ENCODE peak calls at places on chromosomes 7 and 10, in eight cellular contexts. J is prostate gland, L is suprapubic skin, F is upper lobe of left lung, I is HepG2, W is A549, A is esophagus squamous epithelium, R is transverse colon. U is an unnamed sample.

GRCh38 chr10:44662002-44662401 is 249.1 kb upstream of the TMEM72 start:
- DNase-seq in R (no peak), L (no peak), A (no peak), W (no peak), F (no peak), J (no peak), I (no peak), U (no peak)

GRCh38 chr7:107958764-107959526 is 44.0 kb downstream of the LAMB1 start:
- DNase-seq in I (no peak), W (no peak), R (no peak), L (no peak), J (no peak), A (no peak), F (no peak), U (no peak)

GRCh38 chr10:53403688-53404087 is 631.1 kb upstream of the MBL2 start:
- DNase-seq in I (no peak), F (peak; percentile 30), L (no peak), R (peak; percentile 14), A (no peak), J (peak; percentile 7), W (no peak), U (peak; percentile 54)

GRCh38 chr7:99499356-99499712 is 747 bp downstream of the ZNF394 start:
- DNase-seq in R (no peak), F (no peak), W (peak; percentile 30), I (no peak), J (no peak), L (no peak), A (no peak), U (no peak)

GRCh38 chr10:11215468-11215867 is 197.8 kb downstream of the CELF2 start:
- DNase-seq in L (no peak), W (no peak), J (no peak), F (no peak), A (no peak), I (no peak), R (no peak), U (no peak)

GRCh38 chr7:55127622-55128081 is 108.8 kb downstream of the EGFR start:
- DNase-seq in J (no peak), A (no peak), I (no peak), F (peak; percentile 79), R (peak; percentile 60), L (no peak), W (no peak), U (no peak)

GRCh38 chr10:33126742-33127141 is 168.7 kb upstream of the ITGB1 start:
- DNase-seq in J (no peak), L (no peak), W (no peak), F (no peak), A (no peak), I (no peak), R (no peak), U (no peak)

GRCh38 chr10:5645944-5646617 is 20.3 kb downstream of the ASB13 start:
- DNase-seq in L (no peak), R (no peak), A (no peak), J (no peak), I (no peak), F (no peak), W (no peak), U (no peak)

GRCh38 chr7:102942181-102942882 is 29.5 kb downstream of the LRRC17 start:
- DNase-seq in L (no peak), I (no peak), A (no peak), W (no peak), R (no peak), J (no peak), F (no peak), U (no peak)

GRCh38 chr10:7412482-7413251 is 1.8 kb upstream of the SFMBT2 start:
- DNase-seq in R (peak; percentile 38), W (no peak), A (no peak), J (peak; percentile 56), L (no peak), F (peak; percentile 46), I (no peak), U (peak; percentile 62)

GRCh38 chr10:75043256-75044121 is 68.0 kb upstream of the SAMD8 start:
- DNase-seq in L (no peak), J (no peak), I (no peak), A (no peak), W (no peak), F (no peak), R (no peak), U (peak; percentile 54)

GRCh38 chr10:110399163-110400094 is 94.7 kb upstream of the SMNDC1 start:
- DNase-seq in R (no peak), W (peak; percentile 90), I (peak; percentile 79), J (no peak), A (no peak), F (no peak), L (no peak), U (peak; percentile 58)

GRCh38 chr10:86793696-86794095 is 37.3 kb downstream of the BMPR1A start:
- DNase-seq in F (no peak), W (no peak), A (no peak), I (no peak), L (no peak), J (no peak), R (peak; percentile 52), U (peak; percentile 57)

GRCh38 chr7:30136339-30136738 is 1.6 kb downstream of the MTURN start:
- DNase-seq in L (no peak), W (no peak), F (no peak), A (no peak), J (no peak), I (no peak), R (no peak), U (no peak)

GRCh38 chr7:154953006-154953684 is 49.8 kb downstream of the PAXIP1 start:
- DNase-seq in F (peak; percentile 55), W (peak; percentile 27), A (no peak), L (no peak), I (peak; percentile 38), J (no peak), R (peak; percentile 70), U (peak; percentile 78)

GRCh38 chr10:80133221-80133620 is 691 bp downstream of the PLAC9 start:
- DNase-seq in L (peak; percentile 85), R (no peak), F (no peak), J (no peak), I (no peak), A (no peak), W (no peak), U (no peak)
- H3K27ac ChIP-seq in L (peak overlapping the region; percentile 85), R (peak overlapping the region; percentile 56), F (peak overlapping the region; percentile 70), J (peak overlapping the region; percentile 30), I (no peak overlapping the region), A (peak overlapping the region; percentile 65), W (no peak overlapping the region), U (no peak overlapping the region)

DNA sequence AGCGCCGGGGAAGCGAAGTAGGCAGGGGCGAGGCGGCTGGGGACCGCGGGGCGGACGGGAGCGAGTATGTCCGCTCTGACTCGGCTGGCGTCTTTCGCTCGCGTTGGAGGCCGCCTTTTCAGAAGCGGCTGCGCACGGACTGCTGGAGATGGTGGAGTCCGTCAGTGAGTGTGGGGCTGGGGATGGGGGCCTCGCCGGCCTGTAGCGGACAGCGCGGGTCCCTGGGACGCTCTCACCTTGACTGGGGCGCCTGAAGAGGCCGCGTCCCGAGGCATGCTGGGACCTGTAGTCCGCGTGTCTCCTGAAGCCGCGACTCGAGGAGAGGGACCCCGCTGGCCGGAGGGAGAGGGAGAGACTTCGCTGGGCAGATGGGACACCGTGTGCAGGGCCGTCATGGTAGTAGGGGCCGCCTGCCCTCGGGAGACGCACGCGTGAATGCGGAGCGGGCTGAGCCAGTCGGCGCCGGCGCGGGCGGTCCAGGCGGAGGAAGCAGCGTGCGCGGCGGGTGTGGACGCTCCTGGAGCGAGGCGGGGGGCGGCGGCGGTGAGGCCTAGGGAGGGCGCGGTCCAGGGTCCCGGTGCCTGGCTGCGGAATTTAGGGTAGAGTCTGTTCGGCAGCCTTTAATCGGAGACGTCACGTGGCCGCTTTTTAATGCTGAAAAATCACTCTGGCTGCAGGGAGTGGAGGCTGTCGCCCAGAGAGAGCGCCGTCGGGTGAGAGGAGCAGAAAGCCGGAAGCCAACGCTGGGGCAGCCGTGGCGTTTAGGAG is at the start of gene NDUFB2:
- DNase-seq in I (peak; percentile 67), A (peak; percentile 50), W (peak; percentile 84), F (peak; percentile 86), L (peak; percentile 89), R (peak; percentile 81), J (peak; percentile 75), U (peak; percentile 97)
- TF ChIP-seq POLR2A in I (peak; percentile 86), A (no peak), W (peak; percentile 81), F (peak; percentile 93), L (peak; percentile 70), R (peak; percentile 93), J (peak; percentile 83), U (peak; percentile 89)

DNA sequence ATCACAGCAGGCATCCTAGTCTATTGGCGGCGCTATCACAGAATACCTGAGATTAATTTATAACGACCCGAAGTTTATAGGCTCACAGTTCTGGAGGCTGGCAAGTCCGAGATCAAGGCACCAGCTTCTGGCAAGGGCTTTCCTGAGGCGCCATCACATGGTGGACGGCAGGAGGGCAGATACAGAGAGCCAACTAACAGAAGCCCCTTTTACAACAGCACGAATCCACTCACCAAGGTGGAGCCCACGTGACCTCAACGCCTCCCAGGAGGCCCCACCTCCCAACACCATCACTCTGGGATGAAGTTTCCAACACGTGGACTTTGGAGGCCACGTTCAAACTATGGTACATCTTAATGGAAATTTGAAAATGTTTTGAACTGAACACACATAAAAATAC is 255.3 kb downstream of the ELFN1 start:
- DNase-seq in L (no peak), J (no peak), W (no peak), F (no peak), I (peak; percentile 9), A (no peak), R (no peak), U (no peak)
- H3K27ac ChIP-seq in L (no peak overlapping the region), J (no peak overlapping the region), W (no peak overlapping the region), F (no peak overlapping the region), I (no peak overlapping the region), A (no peak overlapping the region), R (no peak overlapping the region), U (no peak overlapping the region)

GRCh38 chr7:139583826-139584553 is 60.5 kb downstream of the CLEC2L start:
- DNase-seq in W (no peak), R (no peak), J (no peak), I (no peak), A (no peak), L (no peak), F (no peak), U (no peak)
- TF ChIP-seq POLR2A in W (no peak), R (no peak), J (no peak), I (no peak), A (no peak), L (no peak), F (no peak), U (no peak)

GRCh38 chr10:9853405-9854010 is 1164.2 kb upstream of the CELF2 start:
- DNase-seq in F (no peak), I (no peak), R (no peak), J (no peak), L (no peak), A (no peak), W (no peak), U (no peak)

GRCh38 chr10:9848981-9849380 is 1168.7 kb upstream of the CELF2 start:
- DNase-seq in I (no peak), A (no peak), F (no peak), W (no peak), J (no peak), R (no peak), L (no peak), U (no peak)

GRCh38 chr10:9848278-9848677 is 1169.4 kb upstream of the CELF2 start:
- DNase-seq in R (no peak), L (no peak), I (no peak), J (no peak), F (no peak), A (no peak), W (no peak), U (no peak)

GRCh38 chr10:9851808-9852207 is 1165.9 kb upstream of the CELF2 start:
- DNase-seq in I (no peak), R (no peak), A (no peak), J (no peak), W (no peak), F (no peak), L (no peak), U (no peak)

GRCh38 chr10:9850415-9850814 is 1167.3 kb upstream of the CELF2 start:
- DNase-seq in R (no peak), A (no peak), I (no peak), J (no peak), W (no peak), L (no peak), F (no peak), U (no peak)
- H3K27ac ChIP-seq in R (no peak overlapping the region), A (no peak overlapping the region), I (no peak overlapping the region), J (no peak overlapping the region), W (no peak overlapping the region), L (no peak overlapping the region), F (no peak overlapping the region), U (no peak overlapping the region)

U was measured in Peyer's patch.